ENCODE peak calls at places on chromosome 7, in five cellular contexts. N, C, M, R and J are unnamed samples.

GRCh38 chr7:99976626-99977025 is 795 bp upstream of the AZGP1 start:
- DNase-seq in C (no peak), N (no peak), R (no peak), M (no peak), J (no peak)

GRCh38 chr7:44724276-44724675 is 24.4 kb upstream of the ZMIZ2 start:
- DNase-seq in N (no peak), R (no peak), M (no peak), C (no peak), J (no peak)

GRCh38 chr7:133702078-133702477 is 425.1 kb upstream of the LRGUK start:
- DNase-seq in M (no peak), R (no peak), C (no peak), N (no peak), J (no peak)

GRCh38 chr7:71612011-71612410 is 480.1 kb downstream of the GALNT17 start:
- DNase-seq in N (no peak), M (no peak), C (no peak), R (no peak), J (no peak)

GRCh38 chr7:27172823-27173411 is 1.2 kb downstream of the HOXA10 start:
- DNase-seq in C (peak), N (no peak), R (peak), M (no peak), J (no peak)

GRCh38 chr7:47253650-47254080 is 328.2 kb downstream of the TNS3 start:
- DNase-seq in C (no peak), R (no peak), M (peak), N (no peak), J (peak)

GRCh38 chr7:19491821-19492452 is 216.9 kb downstream of the POLR1F start:
- DNase-seq in C (no peak), N (no peak), M (peak), R (peak), J (peak)

GRCh38 chr7:114533151-114533550 is 118.5 kb downstream of the FOXP2 start:
- DNase-seq in C (no peak), M (no peak), N (no peak), R (no peak), J (no peak)

GRCh38 chr7:135539629-135540028 is 18.1 kb upstream of the NUP205 start:
- DNase-seq in R (no peak), M (no peak), C (no peak), N (no peak), J (no peak)

GRCh38 chr7:75847707-75848106 is 31.1 kb upstream of the RHBDD2 start:
- DNase-seq in N (no peak), M (no peak), C (no peak), R (no peak), J (no peak)

DNA sequence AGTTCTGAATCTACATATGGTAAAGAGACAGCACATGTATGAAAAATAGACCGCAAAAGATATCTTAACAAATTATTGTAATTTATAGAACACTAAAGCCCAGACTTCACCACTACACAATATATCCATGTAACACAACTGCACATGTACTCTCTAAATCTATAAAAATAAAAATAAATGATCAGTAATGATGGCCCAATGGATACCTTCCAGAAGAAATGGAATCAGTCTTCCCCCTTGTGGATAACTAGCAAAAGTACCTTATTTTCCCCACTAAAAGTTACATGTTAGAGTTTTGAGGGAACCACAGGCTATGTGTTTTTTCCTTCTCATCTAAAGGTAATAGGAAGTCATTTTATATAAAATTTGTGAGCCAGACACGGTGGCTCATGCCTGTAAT is 25.7 kb downstream of the C7orf25 start:
- DNase-seq in N (no peak), C (no peak), M (no peak), R (no peak), J (no peak)
- TF ChIP-seq CTCF in N (peak), C (no peak), M (peak), R (peak), J (peak)

GRCh38 chr7:55964261-55964801 is at the start of gene NIPSNAP2:
- DNase-seq in N (peak), R (no peak), C (peak), M (peak), J (no peak)
- TF ChIP-seq CTCF in N (peak), R (peak), C (peak), M (peak), J (peak)

DNA sequence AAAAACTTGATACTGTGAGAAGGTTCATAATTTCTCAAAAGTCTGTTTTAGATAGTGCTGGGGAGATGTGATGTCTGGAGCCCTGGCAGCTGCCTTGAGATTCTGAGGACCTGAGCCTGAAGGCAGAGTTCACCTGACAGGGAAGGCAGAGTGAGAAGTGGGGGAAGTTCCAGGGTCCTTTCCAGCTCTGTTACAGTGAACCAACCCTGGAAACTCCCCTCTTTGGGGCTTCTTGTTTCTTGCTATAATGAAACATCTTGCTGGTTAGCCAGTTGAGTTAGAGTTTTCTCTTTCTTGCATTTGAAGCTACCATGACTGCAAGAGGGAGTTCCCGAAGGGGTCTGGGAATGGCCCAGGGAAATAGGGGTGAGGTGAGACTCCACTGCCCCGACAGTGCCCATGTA is 158.9 kb upstream of the TNRC18 start:
- DNase-seq in C (no peak), M (peak), R (no peak), N (no peak), J (no peak)
- TF ChIP-seq CTCF in C (no peak), M (no peak), R (no peak), N (no peak), J (no peak)

GRCh38 chr7:2482725-2483451 is 6.7 kb upstream of the GRIFIN start:
- DNase-seq in N (no peak), M (no peak), C (no peak), R (no peak), J (no peak)
- TF ChIP-seq CTCF in N (no peak), M (peak), C (no peak), R (no peak), J (no peak)